ENCODE peak calls at places on chromosome 1, in eight cellular contexts. R, H, P, X, U, M, S and W are unnamed samples.

GRCh38 chr1:212231372-212231771 is 53.8 kb upstream of the PPP2R5A start:
- DNase-seq in H (no peak), S (no peak), M (no peak), P (no peak), U (no peak), R (no peak), X (no peak), W (no peak)

GRCh38 chr1:205444931-205445652 is 10.8 kb downstream of the BLACAT1 start:
- DNase-seq in H (no peak), S (no peak), M (no peak), U (no peak), P (peak; percentile 35), R (peak; percentile 46), X (no peak), W (peak; percentile 49)

GRCh38 chr1:112002525-112002924 is 13.1 kb upstream of the KCND3 start:
- DNase-seq in R (no peak), S (no peak), P (no peak), H (no peak), U (no peak), M (no peak), X (no peak), W (no peak)

GRCh38 chr1:82318265-82318664 is 517.5 kb downstream of the ADGRL2 start:
- DNase-seq in P (no peak), H (no peak), S (peak; percentile 47), X (no peak), R (no peak), U (no peak), M (no peak), W (no peak)

GRCh38 chr1:168089326-168089978 is 47.3 kb downstream of the GPR161 start:
- DNase-seq in H (no peak), M (peak; percentile 15), S (no peak), U (peak; percentile 68), P (no peak), R (no peak), X (no peak), W (no peak)

GRCh38 chr1:56502700-56503245 is 76.6 kb downstream of the PLPP3 start:
- DNase-seq in P (no peak), X (peak; percentile 20), U (no peak), R (no peak), H (no peak), M (peak; percentile 76), S (peak; percentile 35), W (no peak)

GRCh38 chr1:70091811-70092210 is 113.6 kb downstream of the LRRC40 start:
- DNase-seq in P (no peak), R (no peak), U (no peak), X (no peak), M (no peak), S (no peak), H (no peak), W (no peak)

GRCh38 chr1:145956776-145957442 is 908 bp downstream of the LIX1L start:
- DNase-seq in M (peak; percentile 56), S (peak; percentile 33), R (no peak), U (no peak), X (no peak), H (no peak), P (no peak), W (no peak)

GRCh38 chr1:60073605-60074278 is at the start of gene C1orf87:
- DNase-seq in M (no peak), S (no peak), R (no peak), H (no peak), U (peak; percentile 37), P (no peak), X (no peak), W (no peak)

GRCh38 chr1:206748348-206749034 is 22.1 kb upstream of the IL19 start:
- DNase-seq in U (no peak), X (no peak), S (no peak), H (no peak), M (peak; percentile 22), P (no peak), R (no peak), W (no peak)

GRCh38 chr1:94806451-94806861 is 13.7 kb upstream of the SLC44A3 start:
- DNase-seq in M (peak; percentile 72), X (peak; percentile 53), H (no peak), S (peak; percentile 62), R (no peak), U (no peak), P (no peak), W (no peak)

GRCh38 chr1:217977943-217978342 is 307.1 kb upstream of the RRP15 start:
- DNase-seq in U (no peak), P (no peak), M (no peak), X (no peak), R (no peak), S (no peak), H (no peak), W (no peak)

GRCh38 chr1:227518876-227519275 is 44.5 kb upstream of the ZNF678 start:
- DNase-seq in R (no peak), M (no peak), S (no peak), X (no peak), H (no peak), U (no peak), P (no peak), W (no peak)

GRCh38 chr1:162381941-162382750 is 618 bp downstream of the C1orf226 start:
- DNase-seq in R (no peak), P (no peak), M (no peak), X (no peak), H (no peak), U (no peak), S (no peak), W (no peak)

GRCh38 chr1:21869620-21870121 is 57.6 kb downstream of the LDLRAD2 start:
- DNase-seq in P (peak; percentile 34), H (peak; percentile 74), X (no peak), M (peak; percentile 87), R (peak; percentile 92), S (peak; percentile 74), U (peak; percentile 68), W (peak; percentile 74)

GRCh38 chr1:199734186-199734585 is 293.3 kb upstream of the NR5A2 start:
- DNase-seq in H (no peak), P (no peak), S (no peak), M (peak; percentile 38), U (no peak), X (no peak), R (no peak), W (no peak)

GRCh38 chr1:164855930-164856329 is 296.9 kb downstream of the PBX1 start:
- DNase-seq in X (no peak), R (no peak), U (no peak), M (peak; percentile 21), H (no peak), P (no peak), S (no peak), W (no peak)

GRCh38 chr1:27992271-27992670 is 32.5 kb downstream of the XKR8 start:
- DNase-seq in U (no peak), R (no peak), X (peak; percentile 78), S (peak; percentile 21), P (no peak), H (no peak), M (peak; percentile 60), W (no peak)

GRCh38 chr1:162710349-162710748 is 78.1 kb downstream of the DDR2 start:
- DNase-seq in M (peak; percentile 31), P (no peak), R (no peak), X (no peak), U (no peak), H (no peak), S (peak; percentile 46), W (no peak)

GRCh38 chr1:41670558-41670957 is 186.1 kb upstream of the EDN2 start:
- DNase-seq in X (no peak), P (peak; percentile 21), S (peak; percentile 68), R (no peak), U (no peak), M (no peak), H (no peak), W (no peak)

GRCh38 chr1:162310337-162310736 is 66.3 kb downstream of the SPATA46 start:
- DNase-seq in M (peak; percentile 81), U (no peak), S (peak; percentile 71), P (no peak), R (no peak), H (no peak), X (no peak), W (no peak)

GRCh38 chr1:37553598-37553926 is 531 bp downstream of the SNIP1 start:
- DNase-seq in U (no peak), X (no peak), P (no peak), M (no peak), R (no peak), S (no peak), H (no peak), W (no peak)

GRCh38 chr1:111789666-111790316 is 34.1 kb downstream of the DDX20 start:
- DNase-seq in M (no peak), U (no peak), H (peak; percentile 57), P (no peak), X (peak; percentile 12), R (no peak), S (peak; percentile 25), W (no peak)

GRCh38 chr1:228835456-228835855 is 100.2 kb downstream of the RHOU start:
- DNase-seq in U (no peak), S (no peak), X (no peak), P (no peak), M (no peak), H (no peak), R (no peak), W (no peak)

GRCh38 chr1:71638081-71638766 is 557.4 kb upstream of the ZRANB2 start:
- DNase-seq in U (no peak), R (no peak), P (no peak), H (peak; percentile 28), S (peak; percentile 7), M (no peak), X (no peak), W (no peak)

GRCh38 chr1:245091171-245091621 is 63.6 kb upstream of the KIF26B start:
- DNase-seq in U (no peak), X (no peak), R (no peak), M (no peak), P (no peak), S (peak; percentile 62), H (no peak), W (no peak)

GRCh38 chr1:47842228-47842627 is 155.0 kb downstream of the TRABD2B start:
- DNase-seq in P (no peak), U (no peak), R (no peak), S (no peak), X (no peak), M (no peak), H (no peak), W (no peak)